ENCODE peak calls at places on chromosomes 7 and 10, in seven cellular contexts. One of them, this sample, is unnamed.

GRCh38 chr10:47104786-47105385 is 193.7 kb downstream of the PTPN20 start:
- DNase-seq in astrocyte: no peak
- DNase-seq in HS-27A: no peak
- DNase-seq in NCI-H1092: no peak
- DNase-seq in HTR-8/SVneo: no peak
- DNase-seq in ovary: no peak
- DNase-seq in CD4-positive, alpha-beta T cell: no peak
- DNase-seq in this sample: no peak

GRCh38 chr10:96470108-96470743 is 43.5 kb downstream of the TLL2 start:
- DNase-seq in astrocyte: no peak
- DNase-seq in HS-27A: no peak
- DNase-seq in NCI-H1092: peak
- DNase-seq in HTR-8/SVneo: peak
- DNase-seq in ovary: no peak
- DNase-seq in CD4-positive, alpha-beta T cell: no peak
- DNase-seq in this sample: no peak

GRCh38 chr10:124165311-124165710 is 71.9 kb upstream of the CHST15 start:
- DNase-seq in astrocyte: no peak
- DNase-seq in HS-27A: no peak
- DNase-seq in NCI-H1092: no peak
- DNase-seq in HTR-8/SVneo: no peak
- DNase-seq in ovary: no peak
- DNase-seq in CD4-positive, alpha-beta T cell: no peak
- DNase-seq in this sample: no peak

GRCh38 chr7:37287093-37287492 is 161.6 kb downstream of the ELMO1 start:
- DNase-seq in astrocyte: no peak
- DNase-seq in HS-27A: no peak
- DNase-seq in NCI-H1092: peak
- DNase-seq in HTR-8/SVneo: no peak
- DNase-seq in ovary: no peak
- DNase-seq in CD4-positive, alpha-beta T cell: no peak
- DNase-seq in this sample: no peak

GRCh38 chr10:25600651-25601050 is 333.4 kb upstream of the MYO3A start:
- DNase-seq in astrocyte: no peak
- DNase-seq in HS-27A: no peak
- DNase-seq in NCI-H1092: no peak
- DNase-seq in HTR-8/SVneo: no peak
- DNase-seq in ovary: no peak
- DNase-seq in CD4-positive, alpha-beta T cell: no peak
- DNase-seq in this sample: no peak

GRCh38 chr10:79159785-79160184 is 91.0 kb downstream of the ZMIZ1 start:
- DNase-seq in astrocyte: peak
- DNase-seq in HS-27A: no peak
- DNase-seq in NCI-H1092: no peak
- DNase-seq in HTR-8/SVneo: no peak
- DNase-seq in ovary: peak
- DNase-seq in CD4-positive, alpha-beta T cell: no peak
- DNase-seq in this sample: no peak

GRCh38 chr10:131090761-131091661 is 220.5 kb downstream of the TCERG1L start:
- DNase-seq in astrocyte: no peak
- DNase-seq in HS-27A: no peak
- DNase-seq in NCI-H1092: peak
- DNase-seq in HTR-8/SVneo: no peak
- DNase-seq in ovary: no peak
- DNase-seq in CD4-positive, alpha-beta T cell: no peak
- DNase-seq in this sample: no peak

GRCh38 chr10:95531041-95531809 is 29.9 kb downstream of the SORBS1 start:
- DNase-seq in astrocyte: no peak
- DNase-seq in HS-27A: no peak
- DNase-seq in NCI-H1092: no peak
- DNase-seq in HTR-8/SVneo: no peak
- DNase-seq in ovary: no peak
- DNase-seq in CD4-positive, alpha-beta T cell: no peak
- DNase-seq in this sample: no peak

GRCh38 chr10:118332948-118333710 is 9.0 kb downstream of the FAM204A start:
- DNase-seq in astrocyte: no peak
- DNase-seq in HS-27A: no peak
- DNase-seq in NCI-H1092: no peak
- DNase-seq in HTR-8/SVneo: no peak
- DNase-seq in ovary: no peak
- DNase-seq in CD4-positive, alpha-beta T cell: no peak
- DNase-seq in this sample: no peak

GRCh38 chr10:43120948-43121290 is 17.3 kb upstream of the CSGALNACT2 start:
- DNase-seq in astrocyte: no peak
- DNase-seq in HS-27A: no peak
- DNase-seq in NCI-H1092: no peak
- DNase-seq in HTR-8/SVneo: no peak
- DNase-seq in ovary: no peak
- DNase-seq in CD4-positive, alpha-beta T cell: peak
- DNase-seq in this sample: peak

GRCh38 chr10:15188629-15189028 is 20.1 kb upstream of the NMT2 start:
- DNase-seq in astrocyte: no peak
- DNase-seq in HS-27A: no peak
- DNase-seq in NCI-H1092: no peak
- DNase-seq in HTR-8/SVneo: no peak
- DNase-seq in ovary: no peak
- DNase-seq in CD4-positive, alpha-beta T cell: no peak
- DNase-seq in this sample: no peak

GRCh38 chr7:135678612-135679575 is 16.6 kb downstream of the STMP1 start:
- DNase-seq in astrocyte: peak
- DNase-seq in HS-27A: no peak
- DNase-seq in NCI-H1092: peak
- DNase-seq in HTR-8/SVneo: no peak
- DNase-seq in ovary: no peak
- DNase-seq in CD4-positive, alpha-beta T cell: no peak
- DNase-seq in this sample: no peak

GRCh38 chr10:22321156-22321711 is 335 bp downstream of the BMI1 start:
- DNase-seq in astrocyte: peak
- DNase-seq in HS-27A: no peak
- DNase-seq in NCI-H1092: no peak
- DNase-seq in HTR-8/SVneo: no peak
- DNase-seq in ovary: peak
- DNase-seq in CD4-positive, alpha-beta T cell: peak
- DNase-seq in this sample: peak

GRCh38 chr10:127195571-127196226 is 692 bp downstream of the INSYN2A start:
- DNase-seq in astrocyte: peak
- DNase-seq in HS-27A: no peak
- DNase-seq in NCI-H1092: no peak
- DNase-seq in HTR-8/SVneo: no peak
- DNase-seq in ovary: no peak
- DNase-seq in CD4-positive, alpha-beta T cell: no peak
- DNase-seq in this sample: no peak

GRCh38 chr10:120931423-120931822 is 80.3 kb downstream of the WDR11 start:
- DNase-seq in astrocyte: no peak
- DNase-seq in HS-27A: no peak
- DNase-seq in NCI-H1092: no peak
- DNase-seq in HTR-8/SVneo: no peak
- DNase-seq in ovary: no peak
- DNase-seq in CD4-positive, alpha-beta T cell: no peak
- DNase-seq in this sample: no peak

GRCh38 chr10:92284112-92284704 is 6.7 kb downstream of the CPEB3 start:
- DNase-seq in astrocyte: no peak
- DNase-seq in HS-27A: no peak
- DNase-seq in NCI-H1092: no peak
- DNase-seq in HTR-8/SVneo: no peak
- DNase-seq in ovary: no peak
- DNase-seq in CD4-positive, alpha-beta T cell: no peak
- DNase-seq in this sample: no peak

GRCh38 chr10:43045246-43045621 is 31.6 kb upstream of the RET start:
- DNase-seq in astrocyte: no peak
- DNase-seq in HS-27A: no peak
- DNase-seq in NCI-H1092: no peak
- DNase-seq in HTR-8/SVneo: no peak
- DNase-seq in ovary: peak
- DNase-seq in CD4-positive, alpha-beta T cell: peak
- DNase-seq in this sample: no peak

This sample was measured in CD4-positive, alpha-beta memory T cell.